ENCODE peak calls at places on chromosome 2, in four cellular contexts. S is germinal center, K is ELR, I is GM19239. X is an unnamed sample.

GRCh38 chr2:152098033-152098797 is 629 bp downstream of the CACNB4 start:
- DNase-seq in S (peak), K (peak), I (peak), X (peak)

GRCh38 chr2:130963849-130964793 is 127.4 kb downstream of the ARHGEF4 start:
- DNase-seq in S (no peak), K (peak), I (peak), X (no peak)

GRCh38 chr2:82993631-82994030 is 1465.4 kb downstream of the SUCLG1 start:
- DNase-seq in S (no peak), K (peak), I (no peak), X (no peak)

GRCh38 chr2:234399451-234400246 is 97.2 kb downstream of the ARL4C start:
- DNase-seq in S (no peak), K (no peak), I (no peak), X (no peak)

GRCh38 chr2:150888337-150888736 is 373.3 kb downstream of the RBM43 start:
- DNase-seq in S (no peak), K (peak), I (no peak), X (no peak)

GRCh38 chr2:60550151-60550983 is 3.1 kb downstream of the BCL11A start:
- DNase-seq in S (peak), K (peak), I (peak), X (no peak)

GRCh38 chr2:26805241-26805676 is 19.4 kb downstream of the CENPA start:
- DNase-seq in S (no peak), K (peak), I (no peak), X (no peak)

GRCh38 chr2:6940820-6941219 is 23.6 kb downstream of the RNF144A start:
- DNase-seq in S (no peak), K (no peak), I (no peak), X (no peak)

GRCh38 chr2:200966770-200967169 is 3.3 kb upstream of the ORC2 start:
- DNase-seq in S (no peak), K (peak), I (peak), X (peak)

GRCh38 chr2:168550670-168551069 is 94.6 kb downstream of the CERS6 start:
- DNase-seq in S (no peak), K (no peak), I (no peak), X (no peak)

GRCh38 chr2:234494361-234495075 is 2.4 kb downstream of the ARL4C start:
- DNase-seq in S (no peak), K (peak), I (no peak), X (no peak)

GRCh38 chr2:101297383-101297782 is 11.1 kb downstream of the RNF149 start:
- DNase-seq in S (no peak), K (no peak), I (no peak), X (no peak)

GRCh38 chr2:118580651-118581050 is 266.8 kb downstream of the EN1 start:
- DNase-seq in S (no peak), K (peak), I (no peak), X (no peak)

GRCh38 chr2:9773905-9774239 is 69.4 kb upstream of the TAF1B start:
- DNase-seq in S (no peak), K (no peak), I (no peak), X (no peak)

GRCh38 chr2:210954508-210954907 is 398.1 kb downstream of the CPS1 start:
- DNase-seq in S (no peak), K (no peak), I (no peak), X (no peak)

GRCh38 chr2:42036413-42036812 is 11.4 kb upstream of the PKDCC start:
- DNase-seq in S (no peak), K (no peak), I (no peak), X (no peak)

GRCh38 chr2:233429175-233429897 is 75.0 kb downstream of the DGKD start:
- DNase-seq in S (no peak), K (no peak), I (no peak), X (no peak)

GRCh38 chr2:172334988-172335387 is 92.4 kb upstream of the ITGA6 start:
- DNase-seq in S (no peak), K (peak), I (no peak), X (no peak)

GRCh38 chr2:240688563-240688919 is 3.1 kb upstream of the AQP12A start:
- DNase-seq in S (no peak), K (no peak), I (no peak), X (no peak)

GRCh38 chr2:46135936-46136335 is 161.3 kb upstream of the EPAS1 start:
- DNase-seq in S (no peak), K (no peak), I (no peak), X (no peak)

GRCh38 chr2:168157070-168157469 is 90.3 kb downstream of the STK39 start:
- DNase-seq in S (no peak), K (no peak), I (no peak), X (no peak)

GRCh38 chr2:147164563-147164962 is 680.3 kb upstream of the ACVR2A start:
- DNase-seq in S (no peak), K (no peak), I (no peak), X (no peak)

GRCh38 chr2:102053096-102053495 is 61.3 kb downstream of the IL1R2 start:
- DNase-seq in S (no peak), K (no peak), I (no peak), X (no peak)

GRCh38 chr2:232696609-232697058 is 497 bp upstream of the GIGYF2 start:
- DNase-seq in S (peak), K (no peak), I (no peak), X (no peak)

GRCh38 chr2:234808907-234809306 is 142.9 kb upstream of the SH3BP4 start:
- DNase-seq in S (no peak), K (no peak), I (no peak), X (no peak)

GRCh38 chr2:59237311-59237710 is 996.2 kb upstream of the FANCL start:
- DNase-seq in S (no peak), K (no peak), I (no peak), X (no peak)

GRCh38 chr2:239554761-239555565 is 154.1 kb upstream of the HDAC4 start:
- DNase-seq in S (no peak), K (no peak), I (no peak), X (no peak)

GRCh38 chr2:240921319-240922233 is 15.4 kb downstream of the CROCC2 start:
- DNase-seq in S (no peak), K (peak), I (no peak), X (no peak)

GRCh38 chr2:66573866-66574265 is 138.9 kb downstream of the MEIS1 start:
- DNase-seq in S (no peak), K (peak), I (no peak), X (no peak)